ENCODE peak calls at places on chromosomes 4 and X, in five cellular contexts. V, B, H, L and Z are unnamed samples.

GRCh38 chr4:113822555-113823290 is 61.2 kb upstream of the CAMK2D start:
- DNase-seq in L (no peak), H (no peak), B (no peak), V (no peak), Z (no peak)

GRCh38 chr4:93749351-93749761 is 79.2 kb upstream of the ATOH1 start:
- DNase-seq in B (no peak), L (no peak), H (no peak), V (no peak), Z (no peak)

GRCh38 chr4:143282170-143282760 is 54.4 kb upstream of the GAB1 start:
- DNase-seq in H (peak; percentile 49), B (no peak), L (no peak), V (peak; percentile 40), Z (no peak)

GRCh38 chrX:39261446-39262147 is 460.3 kb downstream of the MID1IP1 start:
- DNase-seq in V (no peak), H (no peak), B (no peak), L (peak; percentile 56), Z (no peak)

GRCh38 chrX:134338527-134338926 is 101.5 kb downstream of the CCDC160 start:
- DNase-seq in V (no peak), H (no peak), B (no peak), L (no peak), Z (no peak)

GRCh38 chr4:95084584-95084983 is 326.8 kb downstream of the BMPR1B start:
- DNase-seq in H (no peak), V (no peak), B (no peak), L (no peak), Z (no peak)

GRCh38 chrX:153888344-153888743 is 2.4 kb upstream of the L1CAM start:
- DNase-seq in B (no peak), V (no peak), H (no peak), L (no peak), Z (no peak)

GRCh38 chr4:94578195-94578594 is 126.5 kb downstream of the PDLIM5 start:
- DNase-seq in H (no peak), L (no peak), V (no peak), B (no peak), Z (no peak)

GRCh38 chr4:2607822-2608221 is 71.4 kb downstream of the FAM193A start:
- DNase-seq in H (no peak), L (no peak), V (no peak), B (no peak), Z (no peak)

GRCh38 chr4:10809905-10810304 is 125.3 kb upstream of the CLNK start:
- DNase-seq in H (no peak), V (no peak), L (no peak), B (no peak), Z (no peak)

GRCh38 chr4:166527500-166527899 is 654.5 kb downstream of the TLL1 start:
- DNase-seq in L (no peak), V (no peak), H (no peak), B (no peak), Z (no peak)

GRCh38 chr4:151218343-151218742 is 58.6 kb upstream of the PRSS48 start:
- DNase-seq in H (no peak), V (no peak), L (no peak), B (no peak), Z (no peak)

GRCh38 chr4:36392049-36392448 is 110.6 kb downstream of the DTHD1 start:
- DNase-seq in V (no peak), H (no peak), L (no peak), B (no peak), Z (no peak)

GRCh38 chrX:43450355-43450754 is 205.7 kb upstream of the MAOA start:
- DNase-seq in V (no peak), B (no peak), H (no peak), L (no peak), Z (no peak)

GRCh38 chr4:119946359-119946758 is 120.3 kb downstream of the MAD2L1 start:
- DNase-seq in B (no peak), L (no peak), H (no peak), V (no peak), Z (no peak)

GRCh38 chrX:1239681-1240142 is 27.3 kb upstream of the CRLF2 start:
- DNase-seq in V (peak; percentile 61), L (no peak), B (peak; percentile 84), H (peak; percentile 54), Z (peak; percentile 49)

GRCh38 chrX:122572461-122572860 is 611.6 kb upstream of the GRIA3 start:
- DNase-seq in V (no peak), L (no peak), B (no peak), H (no peak), Z (no peak)

GRCh38 chrX:22073928-22074327 is 41.8 kb downstream of the PHEX start:
- DNase-seq in H (no peak), V (no peak), B (no peak), L (no peak), Z (no peak)

GRCh38 chr4:147567276-147567675 is 49.9 kb upstream of the TMEM184C start:
- DNase-seq in L (no peak), V (no peak), H (no peak), B (no peak), Z (no peak)

GRCh38 chr4:75908555-75908954 is 6.3 kb upstream of the PPEF2 start:
- DNase-seq in L (no peak), H (no peak), V (no peak), B (no peak), Z (no peak)

GRCh38 chr4:177128306-177128705 is 181.4 kb upstream of the NEIL3 start:
- DNase-seq in H (no peak), L (no peak), B (no peak), V (no peak), Z (no peak)

GRCh38 chr4:184826315-184827266 is 823 bp upstream of the ACSL1 start:
- DNase-seq in L (no peak), H (peak; percentile 55), V (no peak), B (no peak), Z (peak; percentile 64)

GRCh38 chr4:51942833-51943215 is 77.3 kb downstream of the LRRC66 start:
- DNase-seq in V (no peak), L (no peak), B (no peak), H (no peak), Z (no peak)

GRCh38 chrX:30612250-30612655 is 34.7 kb upstream of the TASL start:
- DNase-seq in L (no peak), V (no peak), H (no peak), B (no peak), Z (no peak)

GRCh38 chr4:55840956-55841355 is 12.5 kb upstream of the EXOC1 start:
- DNase-seq in L (no peak), V (no peak), H (no peak), B (no peak), Z (no peak)

GRCh38 chr4:10608501-10609219 is 75.9 kb downstream of the CLNK start:
- DNase-seq in L (no peak), V (no peak), B (no peak), H (no peak), Z (no peak)

GRCh38 chrX:40094900-40095587 is 2.7 kb downstream of the BCOR start:
- DNase-seq in H (no peak), L (no peak), B (no peak), V (no peak), Z (peak; percentile 18)

GRCh38 chr4:25838526-25838925 is 24.3 kb downstream of the SEL1L3 start:
- DNase-seq in H (no peak), V (no peak), L (no peak), B (no peak), Z (no peak)